ENCODE peak calls at places on chromosome 17, in six cellular contexts. T is WTC11; B is heart right ventricle; V is breast epithelium; M is CD8-positive, alpha-beta T cell; C is left lung. O is an unnamed sample.

GRCh38 chr17:76948726-76949342 is 80.6 kb downstream of the MGAT5B start:
- DNase-seq in T (no peak), B (no peak), V (peak), M (no peak), C (no peak), O (no peak)

GRCh38 chr17:31591924-31592323 is 200.4 kb downstream of the RAB11FIP4 start:
- DNase-seq in T (no peak), B (no peak), V (no peak), M (no peak), C (no peak), O (no peak)

GRCh38 chr17:59607817-59608403 is 11.8 kb upstream of the CLTC start:
- DNase-seq in T (peak), B (no peak), V (no peak), M (peak), C (no peak), O (no peak)

GRCh38 chr17:76562734-76563148 is 22.9 kb downstream of the PRCD start:
- DNase-seq in T (no peak), B (no peak), V (no peak), M (no peak), C (no peak), O (no peak)

GRCh38 chr17:44309472-44309871 is 1.1 kb downstream of the RUNDC3A start:
- DNase-seq in T (no peak), B (no peak), V (no peak), M (no peak), C (no peak), O (no peak)

GRCh38 chr17:1485311-1485747 is 7.2 kb downstream of the MYO1C start:
- DNase-seq in T (peak), B (peak), V (no peak), M (peak), C (no peak), O (no peak)

GRCh38 chr17:3531266-3532101 is 26.1 kb downstream of the TRPV3 start:
- DNase-seq in T (no peak), B (peak), V (no peak), M (no peak), C (peak), O (no peak)

GRCh38 chr17:69919789-69920188 is 155.2 kb upstream of the KCNJ16 start:
- DNase-seq in T (no peak), B (no peak), V (no peak), M (no peak), C (no peak), O (no peak)

DNA sequence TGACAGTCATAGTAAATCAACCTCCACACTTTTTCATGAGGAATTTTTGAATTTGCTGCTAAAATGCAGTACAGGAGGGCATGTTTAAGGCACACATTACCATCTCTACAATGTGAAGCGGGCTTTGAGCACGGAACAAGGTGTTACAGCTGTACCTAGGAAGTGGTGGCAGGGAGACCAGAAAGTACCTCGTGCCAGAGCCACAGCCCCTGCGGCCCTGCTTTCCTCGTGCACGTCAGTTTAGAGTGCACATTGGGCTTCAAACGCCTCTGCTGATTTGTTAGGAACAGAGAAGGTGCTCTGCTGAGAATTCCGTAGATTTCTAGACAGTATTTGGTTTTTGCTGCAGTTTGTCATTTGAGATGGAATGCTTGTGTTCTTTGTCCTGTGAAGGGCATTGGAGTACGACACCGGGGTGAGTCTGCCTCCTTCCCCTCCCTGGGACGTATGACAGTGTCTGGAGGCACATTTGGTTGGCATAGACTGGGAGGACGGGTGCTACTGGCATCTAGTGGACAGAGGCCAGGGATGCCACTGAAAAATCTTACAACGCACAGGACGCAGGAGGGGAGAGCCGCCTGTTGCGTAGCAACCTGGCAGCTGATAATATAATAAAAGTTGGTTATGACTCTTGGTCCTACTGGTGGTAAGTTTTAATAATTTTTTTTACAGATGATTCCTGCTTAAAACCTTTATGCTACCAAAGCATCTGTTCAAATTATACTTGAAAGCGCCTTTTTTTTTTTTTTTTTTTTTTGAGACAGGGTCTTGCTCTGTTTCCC is 9.1 kb downstream of the FOXK2 start:
- DNase-seq in T (no peak), B (peak), V (peak), M (no peak), C (no peak), O (no peak)
- TF ChIP-seq CTCF in T (no peak), B (peak), V (peak), M (no peak), C (no peak), O (peak)

GRCh38 chr17:8187517-8188407 is 2.2 kb downstream of the BORCS6 start:
- DNase-seq in T (peak), B (peak), V (peak), M (peak), C (peak), O (peak)
- TF ChIP-seq CTCF in T (no peak), B (no peak), V (no peak), M (no peak), C (no peak), O (no peak)

GRCh38 chr17:42676424-42677011 is at the start of gene PLEKHH3:
- DNase-seq in T (no peak), B (no peak), V (no peak), M (no peak), C (no peak), O (no peak)
- TF ChIP-seq CTCF in T (no peak), B (peak), V (no peak), M (no peak), C (no peak), O (no peak)

DNA sequence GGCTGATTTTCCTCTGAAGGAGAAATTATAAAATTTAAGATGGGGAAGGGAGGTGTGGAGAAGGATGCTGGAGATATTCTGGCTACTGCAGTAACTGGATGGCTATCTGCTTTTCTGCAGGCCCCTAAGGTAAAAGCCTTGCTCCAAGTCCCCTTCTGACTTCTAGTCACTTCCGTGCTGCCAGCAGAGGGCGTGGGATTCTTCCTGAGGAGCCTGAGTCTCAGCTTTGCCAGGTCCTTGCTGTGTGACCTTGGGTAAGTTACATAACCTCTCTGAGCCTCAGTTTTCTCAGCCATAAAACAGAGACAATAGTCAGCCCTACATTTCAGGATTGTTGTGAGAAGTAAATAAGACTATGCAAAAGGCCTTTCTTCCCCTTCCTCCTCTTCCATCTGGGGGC is 24.3 kb upstream of the TMEM220 start:
- DNase-seq in T (peak), B (peak), V (no peak), M (no peak), C (no peak), O (no peak)
- TF ChIP-seq CTCF in T (peak), B (peak), V (peak), M (no peak), C (no peak), O (peak)

O was measured in D721Med.